ENCODE peak calls at places on chromosome 22, in four cellular contexts. M is GM10248, J is omental fat pad, X is DND-41. O is an unnamed sample.
A peak's percentile ranks its signal among the peaks of the same experiment; 100 is the strongest.

GRCh38 chr22:22538226-22538989 is 18.3 kb upstream of the ZNF280A start:
- DNase-seq in M (no peak), J (no peak), X (no peak), O (no peak)

GRCh38 chr22:28674121-28674563 is 5.5 kb downstream of the TTC28 start:
- DNase-seq in M (peak; percentile 61), J (no peak), X (peak; percentile 76), O (peak; percentile 61)

GRCh38 chr22:30830907-30831306 is 136.2 kb downstream of the OSBP2 start:
- DNase-seq in M (no peak), J (no peak), X (no peak), O (peak; percentile 2)

GRCh38 chr22:45612451-45612901 is 59.2 kb upstream of the ATXN10 start:
- DNase-seq in M (no peak), J (no peak), X (no peak), O (no peak)

GRCh38 chr22:50625131-50625567 is 2.8 kb downstream of the ARSA start:
- DNase-seq in M (no peak), J (no peak), X (no peak), O (no peak)

GRCh38 chr22:40236131-40236665 is 58.5 kb downstream of the TNRC6B start:
- DNase-seq in M (no peak), J (no peak), X (no peak), O (no peak)

GRCh38 chr22:33038836-33039235 is 19.3 kb downstream of the SYN3 start:
- DNase-seq in M (no peak), J (no peak), X (no peak), O (no peak)

GRCh38 chr22:34427436-34427835 is 507.2 kb upstream of the LARGE1 start:
- DNase-seq in M (no peak), J (no peak), X (no peak), O (no peak)

GRCh38 chr22:28171713-28172112 is 252.7 kb upstream of the PITPNB start:
- DNase-seq in M (no peak), J (no peak), X (peak; percentile 9), O (no peak)

GRCh38 chr22:48459859-48460823 is 1367.5 kb downstream of the BRD1 start:
- DNase-seq in M (no peak), J (no peak), X (no peak), O (no peak)

GRCh38 chr22:46915978-46916730 is 153.7 kb downstream of the TBC1D22A start:
- DNase-seq in M (no peak), J (peak; percentile 16), X (no peak), O (no peak)
- TF ChIP-seq CTCF in M (no peak), J (no peak), X (no peak), O (no peak)

GRCh38 chr22:37820350-37820749 is 2.8 kb upstream of the GALR3 start:
- DNase-seq in M (no peak), J (no peak), X (no peak), O (no peak)

GRCh38 chr22:37816543-37817180 is 6.5 kb upstream of the GALR3 start:
- DNase-seq in M (no peak), J (no peak), X (no peak), O (no peak)

GRCh38 chr22:37817705-37818311 is 5.4 kb upstream of the GALR3 start:
- DNase-seq in M (peak; percentile 92), J (peak; percentile 85), X (peak; percentile 76), O (peak; percentile 95)

GRCh38 chr22:37818397-37819099 is 4.6 kb upstream of the GALR3 start:
- DNase-seq in M (peak; percentile 84), J (peak; percentile 29), X (no peak), O (peak; percentile 90)

DNA sequence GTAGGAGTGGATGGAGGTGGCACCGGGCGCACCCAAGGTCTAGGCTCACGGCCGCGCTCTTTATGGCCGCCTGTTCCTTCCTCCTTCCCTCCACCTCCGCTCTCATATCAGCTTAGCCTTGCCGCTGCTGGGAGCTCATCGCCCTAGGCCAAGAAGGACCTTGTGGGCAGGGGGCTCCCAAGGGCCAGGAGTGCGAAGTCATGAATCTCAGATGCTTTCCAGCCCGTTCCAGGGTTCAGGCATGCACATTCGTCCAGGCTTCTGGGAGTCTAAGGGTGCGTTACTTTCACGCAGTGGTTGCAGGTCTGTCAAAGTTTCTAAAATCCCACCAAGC is 4.1 kb upstream of the GALR3 start:
- DNase-seq in M (no peak), J (no peak), X (no peak), O (no peak)
- TF ChIP-seq CTCF in M (no peak), J (no peak), X (no peak), O (no peak)

DNA sequence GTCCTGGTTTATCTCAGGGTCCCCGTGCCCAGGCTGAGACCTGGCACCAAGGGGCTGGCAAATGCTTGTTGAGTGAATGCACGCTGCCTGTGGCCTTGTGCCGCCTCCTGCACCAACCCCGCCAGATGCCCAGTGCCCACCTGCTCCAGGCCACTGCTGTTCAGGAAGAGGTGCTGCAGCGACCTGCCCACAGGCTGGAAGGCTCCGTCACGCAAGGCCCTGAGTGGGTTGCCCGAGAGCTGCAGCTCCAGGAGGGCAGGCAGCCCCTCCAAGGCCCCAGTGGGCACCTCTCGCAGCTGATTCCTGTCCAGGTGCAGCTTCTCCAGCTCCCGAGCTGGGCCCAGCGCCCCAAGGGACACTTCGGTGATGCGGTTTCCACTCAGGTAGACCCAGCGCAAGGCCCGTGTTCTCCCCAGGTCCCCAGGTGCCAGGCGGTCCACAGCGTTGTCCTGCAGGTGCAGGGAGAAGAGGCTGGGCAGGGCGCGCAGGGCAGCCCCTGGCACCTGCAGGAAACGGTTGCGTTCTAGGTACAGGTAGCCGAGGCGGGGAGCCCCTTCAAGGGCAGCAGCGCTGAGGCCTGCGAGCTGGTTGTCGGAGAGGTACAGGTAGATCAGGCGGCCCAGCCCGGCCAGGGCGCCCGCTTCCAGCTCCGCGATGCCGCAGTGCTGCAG is 3.6 kb downstream of the CHADL start:
- DNase-seq in M (no peak), J (no peak), X (no peak), O (no peak)
- TF ChIP-seq CTCF in M (no peak), J (no peak), X (no peak), O (no peak)

GRCh38 chr22:38259370-38259769 is 13.4 kb downstream of the TMEM184B start:
- DNase-seq in M (no peak), J (no peak), X (no peak), O (no peak)

GRCh38 chr22:38262051-38262795 is 10.6 kb downstream of the TMEM184B start:
- DNase-seq in M (peak; percentile 73), J (no peak), X (peak; percentile 28), O (peak; percentile 69)

GRCh38 chr22:38261478-38261803 is 11.4 kb downstream of the TMEM184B start:
- DNase-seq in M (no peak), J (no peak), X (no peak), O (no peak)

GRCh38 chr22:38258895-38259294 is 13.9 kb downstream of the TMEM184B start:
- DNase-seq in M (no peak), J (no peak), X (no peak), O (no peak)

GRCh38 chr22:38260760-38261477 is 11.9 kb downstream of the TMEM184B start:
- DNase-seq in M (no peak), J (no peak), X (no peak), O (no peak)
- TF ChIP-seq CTCF in M (peak; percentile 24), J (no peak), X (no peak), O (peak; percentile 26)

GRCh38 chr22:20233351-20234313 is 34.5 kb downstream of the RTN4R start:
- DNase-seq in M (no peak), J (no peak), X (no peak), O (no peak)
- TF ChIP-seq CTCF in M (no peak), J (no peak), X (no peak), O (no peak)

GRCh38 chr22:37355174-37355573 is 72.1 kb downstream of the ELFN2 start:
- DNase-seq in M (no peak), J (no peak), X (no peak), O (no peak)
- TF ChIP-seq CTCF in M (no peak), J (no peak), X (no peak), O (no peak)

GRCh38 chr22:24937114-24937513 is 9.4 kb downstream of the LHFPL7 start:
- DNase-seq in M (no peak), J (no peak), X (peak; percentile 6), O (no peak)
- TF ChIP-seq CTCF in M (peak; percentile 21), J (no peak), X (peak; percentile 43), O (no peak)

DNA sequence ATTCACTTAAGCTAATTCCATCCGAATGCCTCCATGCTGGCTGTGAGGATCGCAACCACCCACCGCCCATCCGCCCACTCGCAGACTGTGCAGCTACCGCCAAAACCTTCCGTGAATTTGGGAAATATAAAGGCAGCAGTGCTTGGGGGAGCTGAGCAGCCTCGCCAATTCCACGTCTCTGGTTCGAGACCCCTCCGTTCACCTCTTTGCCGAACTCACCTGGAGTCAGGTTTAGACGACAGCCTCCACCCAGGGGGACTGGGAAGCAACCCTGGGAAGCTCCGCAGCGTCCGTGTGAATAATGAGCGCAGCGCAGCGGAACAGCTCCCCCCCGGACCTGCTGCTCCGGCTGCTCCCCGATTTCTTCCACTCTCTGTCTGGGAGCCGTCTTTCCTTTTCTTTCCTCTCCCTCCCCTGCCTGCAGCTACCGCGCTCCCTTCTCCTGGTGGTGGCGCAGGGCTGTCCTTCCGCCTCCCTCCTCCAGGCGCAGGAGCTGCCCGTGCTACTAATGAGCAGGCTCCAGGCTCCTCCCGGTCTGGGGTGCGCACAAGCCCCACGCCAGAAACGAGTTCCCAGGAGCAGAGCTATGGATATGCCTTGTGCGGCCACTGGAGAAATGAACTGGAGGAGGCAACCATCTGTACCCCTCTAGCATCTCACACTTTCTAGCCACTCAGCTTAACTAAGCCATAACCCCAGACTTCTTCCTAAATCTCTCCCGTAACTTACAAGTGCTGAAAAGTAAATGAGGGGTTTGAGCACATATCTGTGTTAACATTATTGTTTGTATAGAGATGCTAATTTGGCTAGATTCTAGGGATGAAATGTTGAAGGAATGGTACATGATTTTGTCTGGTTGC is 107.3 kb downstream of the XKR3 start:
- DNase-seq in M (no peak), J (no peak), X (no peak), O (no peak)
- TF ChIP-seq CTCF in M (no peak), J (no peak), X (no peak), O (no peak)